ENCODE peak calls at places on chromosomes 7 and 10, in six cellular contexts. E is brain microvascular endothelial cell, D is SJSA1, Q is AG04450, I is adrenal gland, Z is transverse colon. Y is an unnamed sample.

GRCh38 chr10:48450811-48451466 is 144.5 kb downstream of the MAPK8 start:
- DNase-seq in D (peak; percentile 38), Z (no peak), E (no peak), I (no peak), Q (no peak), Y (no peak)

GRCh38 chr7:112020800-112021199 is 185.4 kb downstream of the DOCK4 start:
- DNase-seq in I (no peak), E (no peak), Q (no peak), D (no peak), Z (no peak), Y (no peak)

GRCh38 chr7:135170223-135170997 is at the start of gene CYREN:
- DNase-seq in Q (peak; percentile 74), D (peak; percentile 97), E (peak; percentile 81), I (peak; percentile 97), Z (peak; percentile 96), Y (peak; percentile 90)

GRCh38 chr7:52502281-52502680 is 533.2 kb upstream of the POM121L12 start:
- DNase-seq in Z (no peak), D (no peak), I (no peak), Q (no peak), E (no peak), Y (no peak)

GRCh38 chr10:7491230-7491629 is 80.4 kb upstream of the SFMBT2 start:
- DNase-seq in I (no peak), Z (no peak), Q (no peak), D (no peak), E (no peak), Y (no peak)

GRCh38 chr7:31074403-31074802 is 22.3 kb downstream of the ADCYAP1R1 start:
- DNase-seq in I (no peak), D (no peak), Q (no peak), E (no peak), Z (no peak), Y (no peak)

GRCh38 chr7:32059289-32060045 is 10.7 kb downstream of the PDE1C start:
- DNase-seq in Z (no peak), I (no peak), E (no peak), Q (no peak), D (no peak), Y (no peak)

GRCh38 chr10:62230344-62231138 is 38.1 kb downstream of the RTKN2 start:
- DNase-seq in I (no peak), E (peak; percentile 47), D (no peak), Q (no peak), Z (no peak), Y (no peak)

GRCh38 chr7:157158400-157158799 is 19.7 kb downstream of the UBE3C start:
- DNase-seq in Q (no peak), E (no peak), Z (no peak), D (no peak), I (no peak), Y (no peak)

GRCh38 chr10:132192991-132193670 is 6.4 kb downstream of the DPYSL4 start:
- DNase-seq in Q (no peak), E (no peak), Z (no peak), D (no peak), I (peak; percentile 35), Y (no peak)

GRCh38 chr10:59651902-59652301 is 57.7 kb downstream of the SLC16A9 start:
- DNase-seq in I (no peak), Q (no peak), E (no peak), D (no peak), Z (no peak), Y (no peak)

GRCh38 chr7:35805876-35806275 is 5.0 kb downstream of the SEPTIN7 start:
- DNase-seq in D (no peak), Z (no peak), I (no peak), E (no peak), Q (no peak), Y (no peak)

GRCh38 chr7:30799206-30799975 is 28.2 kb downstream of the MINDY4 start:
- DNase-seq in Z (no peak), Q (peak; percentile 75), E (peak; percentile 88), I (peak; percentile 40), D (peak; percentile 76), Y (no peak)

GRCh38 chr7:156578978-156579430 is 61.6 kb upstream of the RNF32 start:
- DNase-seq in E (no peak), Z (no peak), D (no peak), Q (no peak), I (no peak), Y (peak; percentile 27)

GRCh38 chr10:8112230-8112915 is 57.9 kb downstream of the GATA3 start:
- DNase-seq in Q (no peak), Z (no peak), D (no peak), E (no peak), I (no peak), Y (no peak)

GRCh38 chr10:70679498-70679897 is 7.2 kb downstream of the ADAMTS14 start:
- DNase-seq in Z (no peak), Q (no peak), D (no peak), E (no peak), I (no peak), Y (no peak)

GRCh38 chr7:34869016-34869415 is 168.3 kb downstream of the DPY19L1 start:
- DNase-seq in I (no peak), E (no peak), D (no peak), Z (no peak), Q (no peak), Y (peak; percentile 47)

GRCh38 chr10:109902992-109903947 is 20.0 kb downstream of the XPNPEP1 start:
- DNase-seq in Z (no peak), Q (no peak), I (no peak), D (no peak), E (no peak), Y (no peak)

GRCh38 chr7:1669486-1669951 is 558 bp upstream of the ELFN1 start:
- DNase-seq in E (no peak), Q (no peak), D (peak; percentile 34), Z (no peak), I (no peak), Y (no peak)
- H3K27ac ChIP-seq in E (no peak overlapping the region), Q (no peak overlapping the region), D (no peak overlapping the region), Z (no peak overlapping the region), I (no peak overlapping the region), Y (no peak overlapping the region)

DNA sequence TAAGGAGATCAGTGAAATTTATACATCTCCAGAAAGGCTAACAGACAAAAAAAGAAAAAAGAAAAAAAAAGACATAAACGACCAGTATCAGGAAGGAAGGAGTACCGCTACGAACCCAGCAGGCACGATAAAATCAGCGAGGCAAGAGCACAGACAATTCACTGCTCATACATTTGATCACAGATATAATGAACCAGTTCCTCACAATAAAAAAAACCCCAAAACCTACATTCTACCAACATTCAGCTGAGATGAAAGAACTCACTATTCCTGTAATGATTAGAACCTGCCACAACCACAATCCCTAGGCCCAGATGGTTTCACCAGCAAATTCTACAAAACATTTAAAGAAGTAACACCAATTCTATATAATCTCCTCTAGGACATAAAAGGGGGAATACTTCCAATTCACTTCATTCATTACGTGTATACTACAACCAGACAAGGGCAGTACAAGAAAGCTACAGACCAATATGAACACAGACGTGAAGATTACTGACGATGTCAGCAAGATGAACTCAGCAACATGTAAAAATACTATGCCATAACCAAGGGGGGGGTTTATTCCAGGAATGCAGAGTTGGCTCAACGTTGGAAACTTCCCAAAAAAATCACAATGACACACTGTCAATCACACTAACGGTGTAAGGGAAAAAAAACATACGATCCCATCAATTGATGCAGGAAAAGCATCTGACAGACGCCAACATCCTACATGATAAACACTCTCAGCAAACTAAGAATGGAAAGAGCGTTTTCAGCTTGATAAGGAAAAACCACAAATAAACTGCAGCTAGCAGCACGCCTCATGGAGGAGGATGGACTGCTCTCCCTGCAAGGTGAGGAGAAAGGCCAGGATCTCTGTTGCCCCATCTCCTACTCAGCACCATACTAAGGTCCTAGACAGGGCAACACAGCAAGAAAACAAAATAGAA is 256.2 kb downstream of the ELFN1 start:
- DNase-seq in E (no peak), D (no peak), Q (no peak), I (no peak), Z (no peak), Y (no peak)
- H3K27ac ChIP-seq in E (no peak overlapping the region), D (no peak overlapping the region), Q (no peak overlapping the region), I (no peak overlapping the region), Z (no peak overlapping the region), Y (no peak overlapping the region)

DNA sequence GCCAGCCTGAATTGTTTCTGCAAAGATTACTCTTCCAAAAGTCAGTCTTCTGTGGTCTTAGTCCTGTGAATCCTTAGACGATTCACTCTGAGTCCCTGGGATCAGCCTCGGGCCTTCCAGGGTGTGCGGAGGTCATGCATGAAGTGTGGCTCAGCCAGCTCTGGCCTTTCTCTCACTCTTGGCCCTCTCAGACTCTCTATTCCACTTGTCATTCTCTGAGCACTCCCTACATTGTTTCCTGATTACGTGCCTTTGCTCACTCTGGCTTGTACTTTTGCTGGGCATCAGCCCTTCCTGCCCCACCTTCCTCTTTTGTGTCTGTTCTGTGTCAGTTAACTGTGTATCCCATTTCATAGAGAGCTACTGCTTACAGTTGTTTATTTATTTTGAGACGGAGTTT is 36.0 kb downstream of the CCNY start:
- DNase-seq in Z (no peak), Q (no peak), I (peak; percentile 24), E (no peak), D (peak; percentile 70), Y (no peak)
- H3K27ac ChIP-seq in Z (peak overlapping the region; percentile 59), Q (no peak overlapping the region), I (no peak overlapping the region), E (no peak overlapping the region), D (peak overlapping the region; percentile 33), Y (no peak overlapping the region)

DNA sequence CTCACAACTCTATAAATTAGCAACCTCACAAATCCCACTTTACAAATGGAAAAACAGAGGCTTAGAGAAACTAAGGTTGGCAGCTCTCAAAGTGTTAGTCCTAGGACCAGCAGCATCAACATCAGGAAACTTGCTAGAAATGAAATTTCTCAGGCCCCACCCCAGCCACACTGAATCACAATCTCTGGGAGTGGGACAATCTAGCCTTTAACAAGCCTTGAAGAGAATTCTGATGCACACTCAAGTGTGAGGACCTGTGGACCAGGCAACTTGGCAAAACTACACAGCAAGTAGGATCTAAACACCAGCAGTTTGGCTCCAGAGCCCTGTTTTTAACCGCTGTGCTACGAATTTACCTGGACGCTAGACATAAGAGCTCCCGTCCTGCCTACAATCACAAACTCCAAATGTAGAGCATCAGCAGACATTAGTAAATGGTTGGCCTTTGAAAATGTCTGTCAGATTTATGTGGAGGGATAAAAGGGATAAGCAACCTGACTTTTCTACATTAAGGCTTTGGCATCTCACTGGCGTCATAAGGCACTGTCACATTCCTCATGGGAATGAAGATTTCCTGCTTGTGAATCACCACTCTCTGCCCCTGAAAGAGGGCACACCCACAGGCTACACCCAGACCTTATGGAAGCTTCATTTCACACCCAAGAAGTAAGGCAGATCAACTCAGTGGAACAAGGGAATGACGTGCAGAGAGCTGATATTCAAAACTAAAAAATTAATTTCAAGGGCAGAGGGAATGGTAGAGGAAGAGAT is 34.5 kb downstream of the PPP1R3C start:
- DNase-seq in I (peak; percentile 65), Q (no peak), E (peak; percentile 62), Z (no peak), D (peak; percentile 77), Y (no peak)
- H3K27ac ChIP-seq in I (no peak overlapping the region), Q (no peak overlapping the region), E (no peak overlapping the region), Z (peak overlapping the region; percentile 69), D (peak overlapping the region; percentile 68), Y (no peak overlapping the region)

GRCh38 chr7:84091318-84091717 is 103.3 kb downstream of the SEMA3A start:
- DNase-seq in Z (no peak), I (no peak), D (no peak), Q (no peak), E (no peak), Y (no peak)

GRCh38 chr7:84088669-84089278 is 105.8 kb downstream of the SEMA3A start:
- DNase-seq in I (no peak), Z (no peak), D (no peak), Q (no peak), E (no peak), Y (no peak)

DNA sequence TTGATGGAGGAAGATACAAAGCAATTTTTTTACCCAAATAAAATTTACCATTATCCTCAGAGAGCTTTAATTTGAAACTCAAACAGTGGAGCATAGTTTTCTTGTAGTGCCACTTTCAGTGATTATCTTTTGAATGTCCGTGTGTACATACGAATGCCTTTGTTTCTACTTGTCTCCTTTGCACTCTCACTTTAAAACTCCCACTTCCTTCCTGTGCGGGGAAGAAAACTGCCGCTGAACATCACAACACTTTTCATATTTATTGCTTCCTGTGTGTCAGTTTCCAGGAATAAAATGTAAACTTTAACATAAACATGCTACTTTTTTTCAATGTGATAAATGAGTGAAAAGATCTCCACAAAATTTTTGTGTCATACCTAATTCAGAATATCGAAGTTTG is 102.4 kb downstream of the SEMA3A start:
- DNase-seq in Q (no peak), E (no peak), D (no peak), Z (no peak), I (no peak), Y (no peak)
- H3K27ac ChIP-seq in Q (no peak overlapping the region), E (no peak overlapping the region), D (peak overlapping the region; percentile 15), Z (no peak overlapping the region), I (no peak overlapping the region), Y (no peak overlapping the region)